ENCODE peak calls at places on chromosomes 2 and 18, in four cellular contexts. One of them, this sample, is unnamed.

GRCh38 chr2:215002500-215002899 is 135.9 kb downstream of the ABCA12 start:
- DNase-seq in GM12878: no peak
- DNase-seq in naive thymus-derived CD8-positive, alpha-beta T cell: no peak
- DNase-seq in activated gamma-delta T cell treated with Interleukin-2 at 50 U/mL for 16 hours: no peak
- DNase-seq in this sample: peak; percentile 23

GRCh38 chr2:168892327-168892726 is 2.1 kb upstream of the SPC25 start:
- DNase-seq in GM12878: no peak
- DNase-seq in naive thymus-derived CD8-positive, alpha-beta T cell: no peak
- DNase-seq in activated gamma-delta T cell treated with Interleukin-2 at 50 U/mL for 16 hours: no peak
- DNase-seq in this sample: no peak

GRCh38 chr18:32021756-32022564 is 3.3 kb downstream of the RNF125 start:
- DNase-seq in GM12878: no peak
- DNase-seq in naive thymus-derived CD8-positive, alpha-beta T cell: no peak
- DNase-seq in activated gamma-delta T cell treated with Interleukin-2 at 50 U/mL for 16 hours: no peak
- DNase-seq in this sample: no peak

GRCh38 chr2:118527571-118527970 is 319.9 kb downstream of the EN1 start:
- DNase-seq in GM12878: no peak
- DNase-seq in naive thymus-derived CD8-positive, alpha-beta T cell: no peak
- DNase-seq in activated gamma-delta T cell treated with Interleukin-2 at 50 U/mL for 16 hours: no peak
- DNase-seq in this sample: no peak

GRCh38 chr18:26185267-26185666 is 41.0 kb upstream of the TAF4B start:
- DNase-seq in GM12878: no peak
- DNase-seq in naive thymus-derived CD8-positive, alpha-beta T cell: no peak
- DNase-seq in activated gamma-delta T cell treated with Interleukin-2 at 50 U/mL for 16 hours: no peak
- DNase-seq in this sample: no peak

GRCh38 chr2:159617651-159618050 is 1.3 kb upstream of the BAZ2B start:
- DNase-seq in GM12878: no peak
- DNase-seq in naive thymus-derived CD8-positive, alpha-beta T cell: no peak
- DNase-seq in activated gamma-delta T cell treated with Interleukin-2 at 50 U/mL for 16 hours: no peak
- DNase-seq in this sample: no peak

GRCh38 chr2:6780765-6781274 is 84.9 kb downstream of the CMPK2 start:
- DNase-seq in GM12878: peak; percentile 12
- DNase-seq in naive thymus-derived CD8-positive, alpha-beta T cell: no peak
- DNase-seq in activated gamma-delta T cell treated with Interleukin-2 at 50 U/mL for 16 hours: no peak
- DNase-seq in this sample: no peak

GRCh38 chr2:42359894-42360483 is 1.0 kb downstream of the COX7A2L start:
- DNase-seq in GM12878: no peak
- DNase-seq in naive thymus-derived CD8-positive, alpha-beta T cell: no peak
- DNase-seq in activated gamma-delta T cell treated with Interleukin-2 at 50 U/mL for 16 hours: no peak
- DNase-seq in this sample: no peak

This sample was measured in nephron progenitor cell.